ENCODE peak calls at places on chromosome 9, in seven cellular contexts. M is kidney epithelial cell, G is brain microvascular endothelial cell, F is fibroblast of lung, V is RWPE1, K is omental fat pad, J is WTC11. B is an unnamed sample.

GRCh38 chr9:116716441-116716840 is 29.3 kb downstream of the TRIM32 start:
- DNase-seq in M (no peak), G (no peak), F (no peak), V (no peak), K (no peak), J (no peak), B (no peak)

GRCh38 chr9:99224445-99224844 is 2.4 kb downstream of the SEC61B start:
- DNase-seq in M (no peak), G (no peak), F (no peak), V (no peak), K (no peak), J (no peak), B (no peak)

GRCh38 chr9:29144476-29144875 is 1571.2 kb upstream of the C9orf72 start:
- DNase-seq in M (no peak), G (no peak), F (no peak), V (no peak), K (no peak), J (no peak), B (no peak)

GRCh38 chr9:128882677-128883590 is 1.0 kb downstream of the LRRC8A start:
- DNase-seq in M (no peak), G (no peak), F (peak), V (peak), K (no peak), J (no peak), B (no peak)

GRCh38 chr9:115672477-115673316 is 480.9 kb upstream of the PAPPA start:
- DNase-seq in M (peak), G (peak), F (peak), V (peak), K (no peak), J (no peak), B (no peak)

GRCh38 chr9:132474253-132474652 is 64.2 kb downstream of the CFAP77 start:
- DNase-seq in M (no peak), G (peak), F (no peak), V (no peak), K (no peak), J (no peak), B (no peak)

GRCh38 chr9:128610889-128611288 is 45.8 kb downstream of the DYNC2I2 start:
- DNase-seq in M (no peak), G (no peak), F (no peak), V (no peak), K (no peak), J (no peak), B (no peak)

GRCh38 chr9:79213417-79214125 is 358.2 kb upstream of the TLE4 start:
- DNase-seq in M (no peak), G (peak), F (no peak), V (no peak), K (no peak), J (no peak), B (no peak)

GRCh38 chr9:129405831-129406220 is 215.1 kb downstream of the C9orf50 start:
- DNase-seq in M (no peak), G (no peak), F (no peak), V (no peak), K (no peak), J (no peak), B (no peak)

GRCh38 chr9:116891438-116891837 is 204.3 kb downstream of the TRIM32 start:
- DNase-seq in M (peak), G (no peak), F (no peak), V (no peak), K (no peak), J (no peak), B (no peak)

GRCh38 chr9:75452512-75452911 is 364.2 kb downstream of the OSTF1 start:
- DNase-seq in M (no peak), G (no peak), F (no peak), V (no peak), K (no peak), J (no peak), B (no peak)

GRCh38 chr9:125878241-125878640 is 131.1 kb downstream of the PBX3 start:
- DNase-seq in M (no peak), G (peak), F (no peak), V (no peak), K (no peak), J (no peak), B (no peak)

GRCh38 chr9:84945878-84946538 is 276.5 kb downstream of the NTRK2 start:
- DNase-seq in M (no peak), G (no peak), F (no peak), V (no peak), K (no peak), J (no peak), B (no peak)

GRCh38 chr9:120716483-120716882 is 2.2 kb upstream of the MEGF9 start:
- DNase-seq in M (no peak), G (no peak), F (no peak), V (no peak), K (no peak), J (no peak), B (no peak)

GRCh38 chr9:137381501-137382443 is 41.2 kb downstream of the EXD3 start:
- DNase-seq in M (no peak), G (no peak), F (no peak), V (no peak), K (no peak), J (peak), B (peak)

GRCh38 chr9:34508463-34508862 is 14.3 kb downstream of the ENHO start:
- DNase-seq in M (no peak), G (no peak), F (no peak), V (no peak), K (no peak), J (no peak), B (no peak)

GRCh38 chr9:38058452-38059232 is 10.4 kb downstream of the SHB start:
- DNase-seq in M (no peak), G (no peak), F (no peak), V (no peak), K (no peak), J (no peak), B (no peak)

GRCh38 chr9:108586451-108586850 is 269.3 kb downstream of the ACTL7B start:
- DNase-seq in M (no peak), G (no peak), F (no peak), V (no peak), K (no peak), J (no peak), B (no peak)

GRCh38 chr9:128383791-128384190 is 12.6 kb downstream of the URM1 start:
- DNase-seq in M (no peak), G (no peak), F (no peak), V (no peak), K (no peak), J (no peak), B (no peak)

GRCh38 chr9:113503613-113504230 is 40.2 kb downstream of the RGS3 start:
- DNase-seq in M (no peak), G (no peak), F (no peak), V (no peak), K (no peak), J (no peak), B (no peak)

GRCh38 chr9:111854799-111855198 is 41.8 kb upstream of the UGCG start:
- DNase-seq in M (no peak), G (no peak), F (peak), V (no peak), K (no peak), J (no peak), B (no peak)

GRCh38 chr9:111853450-111853827 is 43.2 kb upstream of the UGCG start:
- DNase-seq in M (no peak), G (no peak), F (no peak), V (no peak), K (no peak), J (no peak), B (no peak)

GRCh38 chr9:111852291-111852690 is 44.3 kb upstream of the UGCG start:
- DNase-seq in M (no peak), G (no peak), F (no peak), V (peak), K (no peak), J (no peak), B (no peak)

DNA sequence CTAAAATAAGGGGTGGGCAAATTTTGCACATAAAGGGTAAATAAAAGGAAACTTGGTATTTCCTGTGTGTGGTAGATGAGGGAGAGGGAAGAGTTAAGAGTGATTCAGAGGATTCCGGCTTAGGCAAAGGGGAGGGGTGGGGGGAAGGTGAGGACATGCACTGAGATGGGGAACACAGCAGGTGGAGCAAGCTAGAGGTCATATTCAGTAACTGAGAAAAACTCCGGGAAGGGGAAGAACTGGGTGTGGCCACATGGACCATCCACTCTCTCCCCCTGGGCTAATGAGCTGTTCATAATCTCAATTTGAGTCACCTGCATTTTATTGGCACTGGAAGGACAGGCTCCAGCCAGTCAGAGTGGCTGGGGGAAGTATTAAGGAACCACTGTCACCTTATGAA is 45.1 kb upstream of the UGCG start:
- DNase-seq in M (no peak), G (peak), F (no peak), V (peak), K (no peak), J (no peak), B (no peak)
- TF ChIP-seq CTCF in M (no peak), G (no peak), F (no peak), V (no peak), K (no peak), J (no peak), B (no peak)

GRCh38 chr9:135965124-135965756 is 4.1 kb upstream of the UBAC1 start:
- DNase-seq in M (no peak), G (no peak), F (no peak), V (no peak), K (no peak), J (no peak), B (no peak)

GRCh38 chr9:135969064-135969683 is 8.0 kb upstream of the UBAC1 start:
- DNase-seq in M (no peak), G (no peak), F (peak), V (no peak), K (no peak), J (no peak), B (no peak)

GRCh38 chr9:135968601-135969000 is 7.4 kb upstream of the UBAC1 start:
- DNase-seq in M (no peak), G (no peak), F (no peak), V (no peak), K (no peak), J (no peak), B (no peak)

GRCh38 chr9:135970128-135970815 is 9.1 kb upstream of the UBAC1 start:
- DNase-seq in M (no peak), G (no peak), F (no peak), V (no peak), K (no peak), J (no peak), B (no peak)

GRCh38 chr9:135968083-135968476 is 6.9 kb upstream of the UBAC1 start:
- DNase-seq in M (no peak), G (no peak), F (no peak), V (no peak), K (no peak), J (no peak), B (no peak)
- TF ChIP-seq CTCF in M (no peak), G (no peak), F (no peak), V (no peak), K (no peak), J (no peak), B (no peak)

DNA sequence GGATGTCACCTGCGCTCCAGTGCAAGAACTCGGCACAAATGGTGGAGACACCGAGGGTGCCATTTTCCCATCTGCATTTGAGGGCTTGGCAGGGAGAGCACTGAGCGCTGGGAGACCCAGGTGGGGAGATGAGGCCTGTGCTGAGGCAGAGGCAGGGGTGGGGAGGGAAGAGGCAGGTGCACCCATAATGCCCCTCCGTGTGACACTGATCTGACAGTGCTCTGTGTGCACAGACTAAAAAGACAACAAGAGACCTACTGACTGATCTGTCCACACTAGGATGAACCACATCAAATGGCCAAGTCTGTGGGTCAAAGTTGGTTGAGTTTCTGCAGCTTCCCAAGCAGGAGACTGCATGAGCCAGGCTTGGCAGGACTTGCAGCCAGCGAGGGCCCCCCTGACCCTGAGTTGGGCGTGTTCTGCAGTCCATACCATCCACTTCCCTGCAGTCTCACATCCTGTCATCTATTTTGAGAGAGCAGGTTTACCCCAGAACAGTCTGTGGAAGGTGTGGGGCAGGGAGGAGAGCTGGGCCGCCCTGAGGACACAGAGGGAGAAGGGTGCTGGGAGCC is 41.9 kb downstream of the NEK6 start:
- DNase-seq in M (no peak), G (no peak), F (peak), V (no peak), K (no peak), J (no peak), B (no peak)
- TF ChIP-seq CTCF in M (no peak), G (no peak), F (no peak), V (no peak), K (no peak), J (no peak), B (no peak)

GRCh38 chr9:131008909-131009618 is at the start of gene LAMC3:
- DNase-seq in M (no peak), G (no peak), F (no peak), V (peak), K (no peak), J (peak), B (no peak)
- TF ChIP-seq CTCF in M (peak), G (peak), F (peak), V (peak), K (no peak), J (no peak), B (no peak)

GRCh38 chr9:2344436-2344835 is 277.2 kb upstream of the VLDLR start:
- DNase-seq in M (no peak), G (no peak), F (no peak), V (no peak), K (no peak), J (no peak), B (no peak)
- TF ChIP-seq CTCF in M (no peak), G (no peak), F (no peak), V (no peak), K (no peak), J (no peak), B (no peak)

GRCh38 chr9:88773627-88774244 is 217.5 kb upstream of the S1PR3 start:
- DNase-seq in M (no peak), G (peak), F (peak), V (no peak), K (no peak), J (no peak), B (no peak)
- TF ChIP-seq CTCF in M (peak), G (peak), F (peak), V (no peak), K (no peak), J (no peak), B (no peak)